ENCODE peak calls at places on chromosomes 12 and 14, in eight cellular contexts. U is spleen, G is dorsolateral prefrontal cortex, X is upper lobe of left lung, O is aorta, R is neuronal stem cell, E is endothelial cell of umbilical vein, A is left ventricle myocardium inferior. H is an unnamed sample.

GRCh38 chr12:38411947-38412346 is 95.4 kb downstream of the ALG10B start:
- DNase-seq in U (no peak), G (no peak), X (no peak), O (no peak), R (no peak), E (no peak), A (no peak), H (no peak)

GRCh38 chr14:97005908-97006307 is 208.7 kb downstream of the VRK1 start:
- DNase-seq in U (no peak), G (no peak), X (no peak), O (no peak), R (no peak), E (no peak), A (no peak), H (peak; percentile 23)

GRCh38 chr14:75295491-75296338 is 17.1 kb downstream of the FOS start:
- DNase-seq in U (peak; percentile 93), G (peak; percentile 86), X (peak; percentile 93), O (peak; percentile 93), R (peak; percentile 79), E (peak; percentile 82), A (peak; percentile 80), H (peak; percentile 77)

GRCh38 chr14:94557327-94557726 is 3.9 kb upstream of the SERPINA4 start:
- DNase-seq in U (no peak), G (no peak), X (no peak), O (no peak), R (no peak), E (no peak), A (no peak), H (no peak)

GRCh38 chr12:2924019-2924418 is 33.3 kb downstream of the TULP3 start:
- DNase-seq in U (no peak), G (no peak), X (no peak), O (no peak), R (no peak), E (no peak), A (no peak), H (no peak)

GRCh38 chr12:106586803-106587684 is 4.2 kb downstream of the RFX4 start:
- DNase-seq in U (no peak), G (no peak), X (no peak), O (no peak), R (peak; percentile 66), E (no peak), A (no peak), H (no peak)

GRCh38 chr14:50883827-50884197 is 12.0 kb downstream of the ABHD12B start:
- DNase-seq in U (no peak), G (no peak), X (no peak), O (no peak), R (no peak), E (no peak), A (no peak), H (no peak)

GRCh38 chr14:104133496-104133895 is 4.9 kb upstream of the KIF26A start:
- DNase-seq in U (peak; percentile 59), G (peak; percentile 30), X (no peak), O (peak; percentile 55), R (no peak), E (no peak), A (no peak), H (peak; percentile 9)

GRCh38 chr12:124542021-124542941 is 25.1 kb downstream of the NCOR2 start:
- DNase-seq in U (peak; percentile 75), G (no peak), X (no peak), O (no peak), R (no peak), E (no peak), A (no peak), H (no peak)

GRCh38 chr14:21191809-21192446 is 36.1 kb upstream of the OR5AU1 start:
- DNase-seq in U (peak; percentile 95), G (peak; percentile 71), X (peak; percentile 89), O (peak; percentile 86), R (peak; percentile 39), E (no peak), A (peak; percentile 76), H (peak; percentile 70)

GRCh38 chr14:35374273-35374681 is 30.3 kb downstream of the NFKBIA start:
- DNase-seq in U (peak; percentile 33), G (no peak), X (peak; percentile 84), O (no peak), R (no peak), E (peak; percentile 36), A (no peak), H (no peak)

GRCh38 chr12:90170740-90171139 is 462.1 kb upstream of the ATP2B1 start:
- DNase-seq in U (no peak), G (no peak), X (no peak), O (no peak), R (no peak), E (no peak), A (no peak), H (no peak)

GRCh38 chr12:48827513-48828096 is 9.3 kb downstream of the CACNB3 start:
- DNase-seq in U (no peak), G (no peak), X (no peak), O (no peak), R (no peak), E (no peak), A (no peak), H (no peak)

GRCh38 chr14:96638041-96638855 is 136.1 kb downstream of the PAPOLA start:
- DNase-seq in U (peak; percentile 48), G (no peak), X (no peak), O (no peak), R (no peak), E (no peak), A (no peak), H (no peak)

GRCh38 chr14:89236846-89237245 is 180.2 kb downstream of the FOXN3 start:
- DNase-seq in U (no peak), G (no peak), X (no peak), O (no peak), R (no peak), E (no peak), A (no peak), H (no peak)

GRCh38 chr14:33738029-33738428 is 212.8 kb downstream of the EGLN3 start:
- DNase-seq in U (no peak), G (no peak), X (no peak), O (no peak), R (no peak), E (no peak), A (no peak), H (no peak)

GRCh38 chr12:69739287-69740191 is 879 bp downstream of the RAB3IP start:
- DNase-seq in U (peak; percentile 92), G (peak; percentile 61), X (peak; percentile 49), O (peak; percentile 82), R (peak; percentile 64), E (peak; percentile 55), A (peak; percentile 23), H (peak; percentile 45)

GRCh38 chr14:85535916-85536834 is 6.2 kb downstream of the FLRT2 start:
- DNase-seq in U (no peak), G (no peak), X (no peak), O (no peak), R (no peak), E (peak; percentile 80), A (no peak), H (no peak)

GRCh38 chr14:102209224-102209966 is 69.7 kb downstream of the WDR20 start:
- DNase-seq in U (peak; percentile 41), G (peak; percentile 76), X (no peak), O (peak; percentile 50), R (no peak), E (no peak), A (no peak), H (no peak)

GRCh38 chr14:20191396-20191795 is 700 bp downstream of the OR11G2 start:
- DNase-seq in U (no peak), G (no peak), X (no peak), O (no peak), R (no peak), E (no peak), A (no peak), H (no peak)

GRCh38 chr14:65425885-65426284 is 13.4 kb downstream of the FUT8 start:
- DNase-seq in U (no peak), G (no peak), X (no peak), O (no peak), R (no peak), E (no peak), A (no peak), H (no peak)

GRCh38 chr12:29517265-29517664 is 19.8 kb upstream of the OVCH1 start:
- DNase-seq in U (no peak), G (no peak), X (peak; percentile 53), O (no peak), R (no peak), E (no peak), A (no peak), H (peak; percentile 35)

GRCh38 chr14:96756745-96757144 is 40.4 kb upstream of the VRK1 start:
- DNase-seq in U (no peak), G (no peak), X (no peak), O (no peak), R (no peak), E (no peak), A (no peak), H (no peak)

GRCh38 chr12:4277856-4278581 is 4.5 kb downstream of the CCND2 start:
- DNase-seq in U (no peak), G (no peak), X (no peak), O (no peak), R (no peak), E (no peak), A (no peak), H (no peak)

GRCh38 chr14:40188006-40188405 is 755.8 kb upstream of the FBXO33 start:
- DNase-seq in U (no peak), G (no peak), X (no peak), O (no peak), R (no peak), E (no peak), A (no peak), H (no peak)

GRCh38 chr12:19846561-19846960 is 407.3 kb downstream of the AEBP2 start:
- DNase-seq in U (no peak), G (no peak), X (no peak), O (no peak), R (no peak), E (peak; percentile 26), A (no peak), H (no peak)
- H3K27ac ChIP-seq in U (no peak overlapping the region), G (no peak overlapping the region), X (no peak overlapping the region), O (no peak overlapping the region), R (no peak overlapping the region), E (no peak overlapping the region), A (peak overlapping the region; percentile 92), H (no peak overlapping the region)

GRCh38 chr14:61661471-61661988 is 33.8 kb upstream of the HIF1A start:
- DNase-seq in U (no peak), G (no peak), X (no peak), O (no peak), R (no peak), E (no peak), A (no peak), H (no peak)
- H3K27ac ChIP-seq in U (peak overlapping the region; percentile 89), G (no peak overlapping the region), X (peak overlapping the region; percentile 75), O (no peak overlapping the region), R (no peak overlapping the region), E (peak overlapping the region; percentile 66), A (no peak overlapping the region), H (no peak overlapping the region)

GRCh38 chr14:83798421-83798820 is 1731.5 kb upstream of the FLRT2 start:
- DNase-seq in U (no peak), G (no peak), X (no peak), O (no peak), R (no peak), E (no peak), A (no peak), H (no peak)
- H3K27ac ChIP-seq in U (no peak overlapping the region), G (no peak overlapping the region), X (no peak overlapping the region), O (no peak overlapping the region), R (no peak overlapping the region), E (no peak overlapping the region), A (no peak overlapping the region), H (no peak overlapping the region)

DNA sequence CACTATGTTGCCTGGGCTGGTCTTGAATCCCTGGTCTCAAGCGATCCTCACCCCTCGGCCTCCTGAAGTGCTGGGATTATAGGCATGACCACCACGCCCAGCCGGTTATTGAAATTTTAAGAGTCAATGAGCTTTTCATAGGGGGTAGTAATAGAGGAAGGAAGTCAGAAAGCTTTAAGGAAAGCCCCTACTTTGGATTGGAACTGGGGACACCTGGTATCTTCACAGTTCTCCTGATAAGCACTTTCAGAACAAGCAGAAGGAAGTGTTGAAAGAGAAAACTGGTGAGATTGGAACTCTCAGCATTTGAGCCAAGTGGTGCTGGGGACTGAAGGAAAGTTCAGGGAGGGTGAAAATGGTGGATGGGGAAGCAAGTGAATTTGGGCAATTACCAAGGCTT is 5.1 kb downstream of the SLC4A8 start:
- DNase-seq in U (no peak), G (no peak), X (no peak), O (no peak), R (no peak), E (no peak), A (no peak), H (no peak)
- H3K27ac ChIP-seq in U (no peak overlapping the region), G (no peak overlapping the region), X (no peak overlapping the region), O (no peak overlapping the region), R (no peak overlapping the region), E (no peak overlapping the region), A (no peak overlapping the region), H (peak overlapping the region; percentile 73)

H was measured in WERI-Rb-1.